ENCODE peak calls at places on chromosomes 13 and 19, in ten cellular contexts. One of them, this sample, is unnamed.

GRCh38 chr19:19505669-19506326 is 9.6 kb downstream of the TSSK6 start:
- DNase-seq in dermis blood vessel endothelial cell: no peak
- DNase-seq in stimulated activated CD8-positive, alpha-beta memory T cell treated with anti-CD3 and anti-CD28 coated beads, Interleukin-2, amount 100 ng/mL, for 48 hours: no peak
- DNase-seq in HCT116: no peak
- DNase-seq in breast epithelium: no peak
- DNase-seq in activated naive CD8-positive, alpha-beta T cell treated with anti-CD3 and anti-CD28 coated beads, Interleukin-2, amount 50 U/mL, for 24 hours: no peak
- DNase-seq in astrocyte of the spinal cord: no peak
- DNase-seq in MV-4-11: no peak
- DNase-seq in heart right ventricle: no peak
- DNase-seq in COLO829: no peak
- DNase-seq in this sample: no peak

GRCh38 chr13:85798999-85799646 is at the start of gene SLITRK6:
- DNase-seq in activated naive CD8-positive, alpha-beta T cell treated with anti-CD3 and anti-CD28 coated beads, Interleukin-2, amount 50 U/mL, for 24 hours: no peak
- DNase-seq in MV-4-11: peak
- DNase-seq in breast epithelium: no peak
- DNase-seq in COLO829: peak
- DNase-seq in stimulated activated CD8-positive, alpha-beta memory T cell treated with anti-CD3 and anti-CD28 coated beads, Interleukin-2, amount 100 ng/mL, for 48 hours: no peak
- DNase-seq in astrocyte of the spinal cord: peak
- DNase-seq in dermis blood vessel endothelial cell: no peak
- DNase-seq in heart right ventricle: no peak
- DNase-seq in HCT116: peak
- DNase-seq in this sample: no peak

GRCh38 chr19:41265376-41266153 is 1.4 kb downstream of the HNRNPUL1 start:
- DNase-seq in activated naive CD8-positive, alpha-beta T cell treated with anti-CD3 and anti-CD28 coated beads, Interleukin-2, amount 50 U/mL, for 24 hours: peak
- DNase-seq in heart right ventricle: no peak
- DNase-seq in dermis blood vessel endothelial cell: peak
- DNase-seq in astrocyte of the spinal cord: peak
- DNase-seq in breast epithelium: peak
- DNase-seq in stimulated activated CD8-positive, alpha-beta memory T cell treated with anti-CD3 and anti-CD28 coated beads, Interleukin-2, amount 100 ng/mL, for 48 hours: no peak
- DNase-seq in HCT116: no peak
- DNase-seq in COLO829: peak
- DNase-seq in MV-4-11: no peak
- DNase-seq in this sample: no peak

GRCh38 chr13:23570931-23571330 is 719 bp downstream of the TNFRSF19 start:
- DNase-seq in activated naive CD8-positive, alpha-beta T cell treated with anti-CD3 and anti-CD28 coated beads, Interleukin-2, amount 50 U/mL, for 24 hours: no peak
- DNase-seq in breast epithelium: no peak
- DNase-seq in COLO829: no peak
- DNase-seq in HCT116: no peak
- DNase-seq in MV-4-11: no peak
- DNase-seq in dermis blood vessel endothelial cell: no peak
- DNase-seq in heart right ventricle: no peak
- DNase-seq in astrocyte of the spinal cord: peak
- DNase-seq in stimulated activated CD8-positive, alpha-beta memory T cell treated with anti-CD3 and anti-CD28 coated beads, Interleukin-2, amount 100 ng/mL, for 48 hours: no peak
- DNase-seq in this sample: no peak

GRCh38 chr13:110525328-110526319 is 35.9 kb downstream of the RAB20 start:
- DNase-seq in astrocyte of the spinal cord: no peak
- DNase-seq in HCT116: no peak
- DNase-seq in dermis blood vessel endothelial cell: no peak
- DNase-seq in stimulated activated CD8-positive, alpha-beta memory T cell treated with anti-CD3 and anti-CD28 coated beads, Interleukin-2, amount 100 ng/mL, for 48 hours: no peak
- DNase-seq in breast epithelium: no peak
- DNase-seq in MV-4-11: no peak
- DNase-seq in COLO829: no peak
- DNase-seq in heart right ventricle: peak
- DNase-seq in activated naive CD8-positive, alpha-beta T cell treated with anti-CD3 and anti-CD28 coated beads, Interleukin-2, amount 50 U/mL, for 24 hours: peak
- DNase-seq in this sample: no peak

GRCh38 chr19:38433268-38433733 is at the start of gene RYR1:
- DNase-seq in dermis blood vessel endothelial cell: no peak
- DNase-seq in activated naive CD8-positive, alpha-beta T cell treated with anti-CD3 and anti-CD28 coated beads, Interleukin-2, amount 50 U/mL, for 24 hours: peak
- DNase-seq in astrocyte of the spinal cord: no peak
- DNase-seq in MV-4-11: peak
- DNase-seq in HCT116: peak
- DNase-seq in heart right ventricle: peak
- DNase-seq in breast epithelium: no peak
- DNase-seq in COLO829: no peak
- DNase-seq in stimulated activated CD8-positive, alpha-beta memory T cell treated with anti-CD3 and anti-CD28 coated beads, Interleukin-2, amount 100 ng/mL, for 48 hours: peak
- DNase-seq in this sample: no peak

GRCh38 chr13:23985846-23986245 is 88.5 kb upstream of the C1QTNF9B start:
- DNase-seq in activated naive CD8-positive, alpha-beta T cell treated with anti-CD3 and anti-CD28 coated beads, Interleukin-2, amount 50 U/mL, for 24 hours: no peak
- DNase-seq in COLO829: no peak
- DNase-seq in breast epithelium: no peak
- DNase-seq in dermis blood vessel endothelial cell: no peak
- DNase-seq in heart right ventricle: no peak
- DNase-seq in stimulated activated CD8-positive, alpha-beta memory T cell treated with anti-CD3 and anti-CD28 coated beads, Interleukin-2, amount 100 ng/mL, for 48 hours: no peak
- DNase-seq in HCT116: no peak
- DNase-seq in astrocyte of the spinal cord: no peak
- DNase-seq in MV-4-11: no peak
- DNase-seq in this sample: no peak

GRCh38 chr13:87792878-87793277 is 121.7 kb downstream of the SLITRK5 start:
- DNase-seq in stimulated activated CD8-positive, alpha-beta memory T cell treated with anti-CD3 and anti-CD28 coated beads, Interleukin-2, amount 100 ng/mL, for 48 hours: no peak
- DNase-seq in activated naive CD8-positive, alpha-beta T cell treated with anti-CD3 and anti-CD28 coated beads, Interleukin-2, amount 50 U/mL, for 24 hours: no peak
- DNase-seq in heart right ventricle: no peak
- DNase-seq in MV-4-11: no peak
- DNase-seq in dermis blood vessel endothelial cell: no peak
- DNase-seq in HCT116: no peak
- DNase-seq in breast epithelium: no peak
- DNase-seq in COLO829: no peak
- DNase-seq in astrocyte of the spinal cord: no peak
- DNase-seq in this sample: no peak

GRCh38 chr19:48436586-48436985 is 9.2 kb upstream of the GRWD1 start:
- DNase-seq in MV-4-11: no peak
- DNase-seq in heart right ventricle: no peak
- DNase-seq in astrocyte of the spinal cord: no peak
- DNase-seq in stimulated activated CD8-positive, alpha-beta memory T cell treated with anti-CD3 and anti-CD28 coated beads, Interleukin-2, amount 100 ng/mL, for 48 hours: no peak
- DNase-seq in COLO829: no peak
- DNase-seq in activated naive CD8-positive, alpha-beta T cell treated with anti-CD3 and anti-CD28 coated beads, Interleukin-2, amount 50 U/mL, for 24 hours: no peak
- DNase-seq in HCT116: no peak
- DNase-seq in breast epithelium: no peak
- DNase-seq in dermis blood vessel endothelial cell: no peak
- DNase-seq in this sample: no peak

GRCh38 chr13:26440111-26440510 is 117.4 kb upstream of the WASF3 start:
- DNase-seq in activated naive CD8-positive, alpha-beta T cell treated with anti-CD3 and anti-CD28 coated beads, Interleukin-2, amount 50 U/mL, for 24 hours: no peak
- DNase-seq in heart right ventricle: no peak
- DNase-seq in dermis blood vessel endothelial cell: no peak
- DNase-seq in MV-4-11: no peak
- DNase-seq in breast epithelium: no peak
- DNase-seq in stimulated activated CD8-positive, alpha-beta memory T cell treated with anti-CD3 and anti-CD28 coated beads, Interleukin-2, amount 100 ng/mL, for 48 hours: no peak
- DNase-seq in COLO829: no peak
- DNase-seq in HCT116: no peak
- DNase-seq in astrocyte of the spinal cord: no peak
- DNase-seq in this sample: no peak

GRCh38 chr13:104875008-104875762 is 1660.3 kb downstream of the EFNB2 start:
- DNase-seq in breast epithelium: no peak
- DNase-seq in activated naive CD8-positive, alpha-beta T cell treated with anti-CD3 and anti-CD28 coated beads, Interleukin-2, amount 50 U/mL, for 24 hours: no peak
- DNase-seq in heart right ventricle: no peak
- DNase-seq in astrocyte of the spinal cord: no peak
- DNase-seq in HCT116: no peak
- DNase-seq in stimulated activated CD8-positive, alpha-beta memory T cell treated with anti-CD3 and anti-CD28 coated beads, Interleukin-2, amount 100 ng/mL, for 48 hours: no peak
- DNase-seq in COLO829: no peak
- DNase-seq in dermis blood vessel endothelial cell: no peak
- DNase-seq in MV-4-11: no peak
- DNase-seq in this sample: no peak

GRCh38 chr19:7863157-7863970 is 10.8 kb downstream of the PRR36 start:
- DNase-seq in astrocyte of the spinal cord: no peak
- DNase-seq in activated naive CD8-positive, alpha-beta T cell treated with anti-CD3 and anti-CD28 coated beads, Interleukin-2, amount 50 U/mL, for 24 hours: no peak
- DNase-seq in dermis blood vessel endothelial cell: no peak
- DNase-seq in MV-4-11: no peak
- DNase-seq in stimulated activated CD8-positive, alpha-beta memory T cell treated with anti-CD3 and anti-CD28 coated beads, Interleukin-2, amount 100 ng/mL, for 48 hours: no peak
- DNase-seq in heart right ventricle: no peak
- DNase-seq in COLO829: no peak
- DNase-seq in HCT116: no peak
- DNase-seq in breast epithelium: no peak
- DNase-seq in this sample: no peak

GRCh38 chr19:17209126-17210036 is 5.8 kb upstream of the USE1 start:
- DNase-seq in stimulated activated CD8-positive, alpha-beta memory T cell treated with anti-CD3 and anti-CD28 coated beads, Interleukin-2, amount 100 ng/mL, for 48 hours: peak
- DNase-seq in dermis blood vessel endothelial cell: peak
- DNase-seq in HCT116: peak
- DNase-seq in MV-4-11: peak
- DNase-seq in activated naive CD8-positive, alpha-beta T cell treated with anti-CD3 and anti-CD28 coated beads, Interleukin-2, amount 50 U/mL, for 24 hours: peak
- DNase-seq in breast epithelium: no peak
- DNase-seq in COLO829: peak
- DNase-seq in astrocyte of the spinal cord: peak
- DNase-seq in heart right ventricle: no peak
- DNase-seq in this sample: no peak

GRCh38 chr19:21269813-21270212 is 59.4 kb downstream of the ZNF708 start:
- DNase-seq in breast epithelium: no peak
- DNase-seq in dermis blood vessel endothelial cell: no peak
- DNase-seq in activated naive CD8-positive, alpha-beta T cell treated with anti-CD3 and anti-CD28 coated beads, Interleukin-2, amount 50 U/mL, for 24 hours: no peak
- DNase-seq in MV-4-11: no peak
- DNase-seq in heart right ventricle: no peak
- DNase-seq in COLO829: no peak
- DNase-seq in astrocyte of the spinal cord: no peak
- DNase-seq in HCT116: no peak
- DNase-seq in stimulated activated CD8-positive, alpha-beta memory T cell treated with anti-CD3 and anti-CD28 coated beads, Interleukin-2, amount 100 ng/mL, for 48 hours: no peak
- DNase-seq in this sample: no peak

GRCh38 chr19:2239771-2240770 is 3.4 kb downstream of the SF3A2 start:
- DNase-seq in stimulated activated CD8-positive, alpha-beta memory T cell treated with anti-CD3 and anti-CD28 coated beads, Interleukin-2, amount 100 ng/mL, for 48 hours: no peak
- DNase-seq in dermis blood vessel endothelial cell: peak
- DNase-seq in MV-4-11: peak
- DNase-seq in HCT116: no peak
- DNase-seq in activated naive CD8-positive, alpha-beta T cell treated with anti-CD3 and anti-CD28 coated beads, Interleukin-2, amount 50 U/mL, for 24 hours: no peak
- DNase-seq in astrocyte of the spinal cord: peak
- DNase-seq in COLO829: no peak
- DNase-seq in breast epithelium: no peak
- DNase-seq in heart right ventricle: no peak
- DNase-seq in this sample: no peak

GRCh38 chr13:110092869-110093268 is 214.1 kb downstream of the COL4A1 start:
- DNase-seq in COLO829: peak
- DNase-seq in MV-4-11: no peak
- DNase-seq in astrocyte of the spinal cord: no peak
- DNase-seq in breast epithelium: no peak
- DNase-seq in stimulated activated CD8-positive, alpha-beta memory T cell treated with anti-CD3 and anti-CD28 coated beads, Interleukin-2, amount 100 ng/mL, for 48 hours: no peak
- DNase-seq in activated naive CD8-positive, alpha-beta T cell treated with anti-CD3 and anti-CD28 coated beads, Interleukin-2, amount 50 U/mL, for 24 hours: no peak
- DNase-seq in HCT116: no peak
- DNase-seq in dermis blood vessel endothelial cell: no peak
- DNase-seq in heart right ventricle: no peak
- DNase-seq in this sample: no peak

GRCh38 chr19:28066988-28067387 is 1146.0 kb downstream of the UQCRFS1 start:
- DNase-seq in MV-4-11: no peak
- DNase-seq in astrocyte of the spinal cord: no peak
- DNase-seq in HCT116: no peak
- DNase-seq in activated naive CD8-positive, alpha-beta T cell treated with anti-CD3 and anti-CD28 coated beads, Interleukin-2, amount 50 U/mL, for 24 hours: no peak
- DNase-seq in stimulated activated CD8-positive, alpha-beta memory T cell treated with anti-CD3 and anti-CD28 coated beads, Interleukin-2, amount 100 ng/mL, for 48 hours: no peak
- DNase-seq in breast epithelium: no peak
- DNase-seq in heart right ventricle: no peak
- DNase-seq in dermis blood vessel endothelial cell: no peak
- DNase-seq in COLO829: no peak
- DNase-seq in this sample: no peak

GRCh38 chr13:30998548-30999140 is 66.2 kb downstream of the TEX26 start:
- DNase-seq in dermis blood vessel endothelial cell: no peak
- DNase-seq in COLO829: no peak
- DNase-seq in heart right ventricle: no peak
- DNase-seq in MV-4-11: no peak
- DNase-seq in HCT116: no peak
- DNase-seq in stimulated activated CD8-positive, alpha-beta memory T cell treated with anti-CD3 and anti-CD28 coated beads, Interleukin-2, amount 100 ng/mL, for 48 hours: no peak
- DNase-seq in breast epithelium: no peak
- DNase-seq in activated naive CD8-positive, alpha-beta T cell treated with anti-CD3 and anti-CD28 coated beads, Interleukin-2, amount 50 U/mL, for 24 hours: no peak
- DNase-seq in astrocyte of the spinal cord: peak
- DNase-seq in this sample: no peak

GRCh38 chr13:76934671-76935070 is 13.6 kb upstream of the ACOD1 start:
- DNase-seq in HCT116: no peak
- DNase-seq in activated naive CD8-positive, alpha-beta T cell treated with anti-CD3 and anti-CD28 coated beads, Interleukin-2, amount 50 U/mL, for 24 hours: no peak
- DNase-seq in dermis blood vessel endothelial cell: no peak
- DNase-seq in astrocyte of the spinal cord: no peak
- DNase-seq in stimulated activated CD8-positive, alpha-beta memory T cell treated with anti-CD3 and anti-CD28 coated beads, Interleukin-2, amount 100 ng/mL, for 48 hours: no peak
- DNase-seq in breast epithelium: no peak
- DNase-seq in MV-4-11: peak
- DNase-seq in heart right ventricle: no peak
- DNase-seq in COLO829: no peak
- DNase-seq in this sample: no peak

GRCh38 chr13:39406688-39407087 is 196.3 kb downstream of the LHFPL6 start:
- DNase-seq in activated naive CD8-positive, alpha-beta T cell treated with anti-CD3 and anti-CD28 coated beads, Interleukin-2, amount 50 U/mL, for 24 hours: no peak
- DNase-seq in dermis blood vessel endothelial cell: no peak
- DNase-seq in MV-4-11: no peak
- DNase-seq in COLO829: no peak
- DNase-seq in heart right ventricle: no peak
- DNase-seq in stimulated activated CD8-positive, alpha-beta memory T cell treated with anti-CD3 and anti-CD28 coated beads, Interleukin-2, amount 100 ng/mL, for 48 hours: no peak
- DNase-seq in HCT116: no peak
- DNase-seq in astrocyte of the spinal cord: no peak
- DNase-seq in breast epithelium: no peak
- DNase-seq in this sample: no peak

GRCh38 chr13:75800545-75800944 is 164.4 kb downstream of the LMO7 start:
- DNase-seq in MV-4-11: peak
- DNase-seq in heart right ventricle: no peak
- DNase-seq in stimulated activated CD8-positive, alpha-beta memory T cell treated with anti-CD3 and anti-CD28 coated beads, Interleukin-2, amount 100 ng/mL, for 48 hours: no peak
- DNase-seq in activated naive CD8-positive, alpha-beta T cell treated with anti-CD3 and anti-CD28 coated beads, Interleukin-2, amount 50 U/mL, for 24 hours: no peak
- DNase-seq in COLO829: no peak
- DNase-seq in breast epithelium: no peak
- DNase-seq in astrocyte of the spinal cord: no peak
- DNase-seq in HCT116: peak
- DNase-seq in dermis blood vessel endothelial cell: no peak
- DNase-seq in this sample: no peak

GRCh38 chr13:38763446-38764381 is 76.8 kb downstream of the FREM2 start:
- DNase-seq in breast epithelium: no peak
- DNase-seq in heart right ventricle: no peak
- DNase-seq in stimulated activated CD8-positive, alpha-beta memory T cell treated with anti-CD3 and anti-CD28 coated beads, Interleukin-2, amount 100 ng/mL, for 48 hours: no peak
- DNase-seq in activated naive CD8-positive, alpha-beta T cell treated with anti-CD3 and anti-CD28 coated beads, Interleukin-2, amount 50 U/mL, for 24 hours: no peak
- DNase-seq in COLO829: peak
- DNase-seq in HCT116: no peak
- DNase-seq in astrocyte of the spinal cord: peak
- DNase-seq in dermis blood vessel endothelial cell: peak
- DNase-seq in MV-4-11: no peak
- DNase-seq in this sample: peak

GRCh38 chr13:77583551-77583950 is 48.0 kb downstream of the SCEL start:
- DNase-seq in dermis blood vessel endothelial cell: no peak
- DNase-seq in stimulated activated CD8-positive, alpha-beta memory T cell treated with anti-CD3 and anti-CD28 coated beads, Interleukin-2, amount 100 ng/mL, for 48 hours: no peak
- DNase-seq in breast epithelium: no peak
- DNase-seq in MV-4-11: no peak
- DNase-seq in heart right ventricle: no peak
- DNase-seq in astrocyte of the spinal cord: no peak
- DNase-seq in COLO829: no peak
- DNase-seq in HCT116: no peak
- DNase-seq in activated naive CD8-positive, alpha-beta T cell treated with anti-CD3 and anti-CD28 coated beads, Interleukin-2, amount 50 U/mL, for 24 hours: no peak
- DNase-seq in this sample: no peak

This sample was measured in LoVo.